ENCODE peak calls at places on chromosomes 6 and 20, in six cellular contexts. X is AG04450, F is suprapubic skin, Y is fibroblast of the aortic adventitia, V is GM23338, G is HL-60. P is an unnamed sample.

GRCh38 chr6:166714581-166714980 is 87.5 kb upstream of the RPS6KA2 start:
- DNase-seq in X (no peak), F (no peak), Y (no peak), V (no peak), G (no peak), P (no peak)

GRCh38 chr20:61442075-61442670 is 190.1 kb downstream of the CDH4 start:
- DNase-seq in X (no peak), F (no peak), Y (no peak), V (no peak), G (no peak), P (no peak)

GRCh38 chr6:10112871-10113584 is 301.8 kb downstream of the TFAP2A start:
- DNase-seq in X (no peak), F (no peak), Y (no peak), V (peak; percentile 76), G (no peak), P (no peak)

GRCh38 chr6:143549630-143550268 is 38.2 kb upstream of the FUCA2 start:
- DNase-seq in X (no peak), F (no peak), Y (no peak), V (no peak), G (no peak), P (no peak)

GRCh38 chr6:153117986-153118886 is 12.8 kb downstream of the RGS17 start:
- DNase-seq in X (peak; percentile 26), F (no peak), Y (peak; percentile 76), V (no peak), G (no peak), P (peak; percentile 58)

GRCh38 chr20:53028337-53029007 is 56.3 kb downstream of the TSHZ2 start:
- DNase-seq in X (no peak), F (no peak), Y (no peak), V (no peak), G (no peak), P (no peak)

GRCh38 chr6:109783245-109783990 is 92.3 kb downstream of the FIG4 start:
- DNase-seq in X (no peak), F (no peak), Y (peak; percentile 17), V (peak; percentile 90), G (no peak), P (no peak)

GRCh38 chr20:15967334-15967733 is 605.9 kb downstream of the KIF16B start:
- DNase-seq in X (no peak), F (no peak), Y (no peak), V (no peak), G (no peak), P (no peak)

GRCh38 chr6:29641430-29642213 is 8.6 kb upstream of the GABBR1 start:
- DNase-seq in X (no peak), F (no peak), Y (no peak), V (no peak), G (no peak), P (no peak)

GRCh38 chr20:24782801-24783630 is 166.1 kb upstream of the CST7 start:
- DNase-seq in X (no peak), F (peak; percentile 52), Y (no peak), V (peak; percentile 39), G (no peak), P (no peak)

GRCh38 chr6:3324262-3324942 is 65.7 kb downstream of the PSMG4 start:
- DNase-seq in X (peak; percentile 69), F (no peak), Y (peak; percentile 94), V (no peak), G (no peak), P (peak; percentile 50)

GRCh38 chr20:1324598-1325172 is 4.3 kb downstream of the SDCBP2 start:
- DNase-seq in X (peak; percentile 61), F (peak; percentile 70), Y (peak; percentile 70), V (no peak), G (no peak), P (peak; percentile 73)

GRCh38 chr6:61909541-61909940 is 376.5 kb downstream of the KHDRBS2 start:
- DNase-seq in X (no peak), F (no peak), Y (no peak), V (no peak), G (no peak), P (no peak)

GRCh38 chr6:170248861-170249600 is 41.8 kb downstream of the DLL1 start:
- DNase-seq in X (no peak), F (no peak), Y (no peak), V (no peak), G (no peak), P (no peak)

GRCh38 chr6:91276315-91276714 is 689.4 kb upstream of the MAP3K7 start:
- DNase-seq in X (no peak), F (no peak), Y (no peak), V (peak; percentile 82), G (no peak), P (no peak)

GRCh38 chr6:133774356-133774755 is 114.6 kb upstream of the TCF21 start:
- DNase-seq in X (no peak), F (no peak), Y (peak; percentile 58), V (no peak), G (no peak), P (peak; percentile 67)

DNA sequence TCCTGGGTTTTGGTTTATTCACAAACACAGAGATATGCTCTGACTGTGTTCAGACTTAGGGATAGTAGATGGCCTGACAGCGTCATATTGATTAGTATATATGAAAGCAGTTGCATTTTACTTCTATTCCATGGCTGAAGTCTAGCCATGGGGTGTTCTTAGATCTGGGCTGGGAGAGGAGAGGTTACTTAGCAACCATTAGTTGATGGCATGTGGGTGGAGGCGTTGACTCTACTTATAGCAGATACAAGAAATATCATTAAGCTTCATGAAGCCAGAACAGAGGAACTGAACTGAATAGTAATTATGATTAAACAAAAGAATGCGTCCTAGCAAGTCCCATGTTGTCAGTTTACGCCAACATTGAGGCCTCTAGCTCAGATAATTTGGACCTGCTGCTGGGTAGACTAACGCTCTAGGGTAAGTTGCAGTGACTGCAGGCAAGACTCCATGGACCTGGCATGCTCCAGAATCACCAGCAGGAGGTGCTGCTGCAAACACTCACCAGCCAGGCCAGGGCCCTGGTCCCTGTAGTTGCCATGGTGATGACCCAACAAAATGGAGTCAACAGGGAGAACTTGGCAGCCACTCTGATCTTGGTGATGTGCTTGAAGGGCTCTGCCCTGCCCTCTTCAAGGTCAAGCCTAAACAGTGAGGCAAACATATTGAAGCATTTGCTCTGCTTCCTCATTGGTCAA is 477.4 kb downstream of the PREX1 start:
- DNase-seq in X (no peak), F (no peak), Y (no peak), V (peak; percentile 81), G (no peak), P (no peak)
- TF ChIP-seq CTCF in X (peak; percentile 3), F (no peak), Y (no peak), V (peak; percentile 74), G (no peak), P (peak; percentile 49)

DNA sequence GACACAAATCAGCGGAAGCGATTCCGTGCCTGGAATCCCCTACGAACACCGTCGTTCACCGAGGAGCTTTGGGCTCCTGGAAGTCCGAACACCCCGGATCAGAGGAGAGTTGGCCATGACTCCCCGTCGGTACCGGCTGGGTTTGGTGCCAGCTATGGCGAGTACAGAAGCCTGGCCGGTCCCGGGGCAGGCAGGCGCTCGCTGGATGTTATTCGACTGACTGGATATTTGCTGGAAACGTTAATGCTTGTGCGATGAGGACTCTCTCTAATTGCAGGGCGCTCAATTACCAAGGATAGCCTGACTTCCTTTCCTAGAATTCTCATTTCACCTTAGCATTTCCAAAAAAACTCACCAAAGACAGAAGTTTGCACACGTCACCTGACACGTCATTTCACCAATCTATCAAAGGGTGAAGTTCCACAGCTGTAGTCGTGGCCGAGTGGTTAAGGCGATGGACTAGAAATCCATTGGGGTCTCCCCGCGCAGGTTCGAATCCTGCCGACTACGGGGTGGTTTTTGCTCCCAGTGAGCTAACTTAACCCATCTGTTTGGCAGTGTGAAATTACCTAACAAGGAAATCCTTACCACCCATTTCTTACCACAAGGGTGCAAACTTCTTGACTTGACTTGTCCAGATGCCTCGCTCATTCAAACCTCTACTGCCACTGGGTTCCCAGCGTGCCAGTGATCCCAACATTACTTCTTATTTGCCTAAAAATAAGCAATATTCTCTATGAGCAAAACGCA is 22.7 kb upstream of the ZNF184 start:
- DNase-seq in X (no peak), F (no peak), Y (peak; percentile 87), V (peak; percentile 91), G (peak; percentile 45), P (peak; percentile 97)
- TF ChIP-seq CTCF in X (peak; percentile 9), F (no peak), Y (peak; percentile 24), V (peak; percentile 31), G (no peak), P (peak; percentile 71)

DNA sequence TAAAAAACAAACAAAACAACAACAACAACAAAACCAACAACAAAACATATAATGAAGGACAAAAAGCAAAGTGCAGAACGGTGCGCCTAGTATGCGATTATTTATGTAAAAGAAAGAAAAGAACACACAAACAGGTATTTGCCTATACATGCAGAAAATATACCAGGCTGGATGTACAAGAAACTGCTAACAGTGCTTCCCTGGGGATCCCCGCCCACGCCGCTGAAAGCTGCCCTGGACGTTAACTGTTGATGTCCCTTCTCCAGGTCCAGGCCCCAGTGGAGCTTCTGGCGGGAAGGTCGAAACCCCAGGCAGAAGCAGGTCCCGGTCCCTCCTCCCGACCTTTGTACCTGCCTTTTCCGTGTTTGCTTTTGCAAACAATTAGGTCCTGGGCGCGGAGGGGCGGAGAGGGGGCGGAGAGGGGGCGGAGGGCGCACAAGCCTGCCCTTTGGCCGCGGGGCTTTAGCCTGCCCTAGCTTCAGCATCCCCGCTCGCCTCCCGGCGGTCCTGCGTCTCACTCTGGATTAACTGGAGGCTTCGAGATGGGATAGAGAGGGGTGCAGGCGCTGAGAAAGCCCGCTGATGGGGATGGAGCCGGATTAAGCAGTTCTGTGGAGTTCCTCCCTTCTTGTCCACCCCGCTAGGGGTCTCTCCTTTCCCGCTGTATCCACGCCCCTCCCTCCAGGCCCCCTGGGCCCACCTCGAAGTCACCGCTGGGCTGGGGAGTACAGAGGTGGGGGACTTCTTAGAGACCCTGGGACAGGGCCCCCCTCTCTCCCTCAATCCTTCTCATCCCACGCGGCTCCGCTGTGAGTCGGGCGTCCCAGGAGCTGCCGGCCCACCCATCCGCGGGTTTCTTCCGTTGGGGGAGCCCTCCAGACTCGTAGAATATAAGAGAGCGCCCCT is 8.2 kb upstream of the AHCY start:
- DNase-seq in X (no peak), F (no peak), Y (no peak), V (peak; percentile 79), G (no peak), P (no peak)
- TF ChIP-seq CTCF in X (peak; percentile 43), F (no peak), Y (peak; percentile 42), V (peak; percentile 29), G (no peak), P (peak; percentile 45)

DNA sequence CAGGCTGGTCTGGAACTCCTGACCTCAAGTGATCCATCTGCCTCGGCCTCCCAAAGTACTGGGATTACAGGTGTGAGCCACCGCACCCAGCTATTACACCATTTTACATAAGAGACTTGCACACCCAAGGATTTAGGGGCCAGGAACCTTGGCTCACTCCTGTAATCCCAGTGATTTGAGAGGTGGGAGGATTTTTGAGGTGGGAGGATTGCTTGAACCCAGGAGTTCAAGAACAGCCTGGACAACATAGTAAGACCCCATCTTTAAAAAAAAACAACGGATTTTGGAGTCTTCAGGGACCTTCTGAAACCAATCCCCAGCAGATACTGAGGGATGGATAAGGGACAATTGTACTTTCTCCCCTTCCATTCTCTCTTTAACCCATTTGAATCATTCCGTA is 55.3 kb upstream of the PIM1 start:
- DNase-seq in X (no peak), F (no peak), Y (no peak), V (no peak), G (no peak), P (no peak)
- TF ChIP-seq CTCF in X (no peak), F (no peak), Y (no peak), V (no peak), G (no peak), P (no peak)

GRCh38 chr6:168908887-168909286 is 344.8 kb downstream of the THBS2 start:
- DNase-seq in X (peak; percentile 27), F (no peak), Y (peak; percentile 94), V (no peak), G (no peak), P (peak; percentile 50)
- TF ChIP-seq CTCF in X (peak; percentile 36), F (no peak), Y (peak; percentile 54), V (no peak), G (no peak), P (peak; percentile 70)

P was measured in HFFc6.